ENCODE peak calls at places on chromosome 7, in four cellular contexts. Z is AG09319, W is endothelial cell, X is ovary. D is an unnamed sample.

GRCh38 chr7:27124096-27124978 is 6.2 kb downstream of the HOXA4 start:
- DNase-seq in Z (no peak), W (no peak), X (no peak), D (no peak)

GRCh38 chr7:81638216-81638615 is 131.6 kb downstream of the HGF start:
- DNase-seq in W (no peak), X (no peak), Z (no peak), D (no peak)

GRCh38 chr7:40805361-40805760 is 670.6 kb downstream of the SUGCT start:
- DNase-seq in W (no peak), X (no peak), Z (no peak), D (no peak)

GRCh38 chr7:99331002-99331401 is 5.3 kb downstream of the ARPC1A start:
- DNase-seq in X (no peak), Z (no peak), W (no peak), D (no peak)

GRCh38 chr7:157408258-157409101 is 71.7 kb downstream of the DNAJB6 start:
- DNase-seq in X (no peak), W (no peak), Z (no peak), D (no peak)

GRCh38 chr7:156475666-156476065 is 164.9 kb upstream of the RNF32 start:
- DNase-seq in W (no peak), Z (peak), X (peak), D (no peak)

GRCh38 chr7:23331132-23331531 is 32.0 kb downstream of the MALSU1 start:
- DNase-seq in Z (no peak), W (no peak), X (no peak), D (no peak)

GRCh38 chr7:12970626-12971025 is 283.2 kb downstream of the ARL4A start:
- DNase-seq in W (no peak), X (no peak), Z (no peak), D (no peak)

GRCh38 chr7:36565792-36566356 is 158.4 kb downstream of the AOAH start:
- DNase-seq in W (no peak), X (no peak), Z (no peak), D (no peak)

GRCh38 chr7:55050286-55050685 is 31.5 kb downstream of the EGFR start:
- DNase-seq in X (no peak), W (no peak), Z (no peak), D (no peak)

GRCh38 chr7:99380032-99380822 is 5.7 kb downstream of the ARPC1B start:
- DNase-seq in W (no peak), X (no peak), Z (no peak), D (peak)

GRCh38 chr7:97819161-97819560 is 53.0 kb downstream of the ASNS start:
- DNase-seq in Z (no peak), X (no peak), W (no peak), D (no peak)

GRCh38 chr7:151166629-151167196 is 781 bp downstream of the GBX1 start:
- DNase-seq in Z (no peak), W (no peak), X (no peak), D (no peak)

GRCh38 chr7:151518105-151518780 is 1.5 kb downstream of the RHEB start:
- DNase-seq in Z (no peak), W (peak), X (peak), D (peak)

GRCh38 chr7:152923711-152924110 is 164.2 kb downstream of the ACTR3B start:
- DNase-seq in X (no peak), W (no peak), Z (no peak), D (no peak)

GRCh38 chr7:152924238-152924637 is 164.7 kb downstream of the ACTR3B start:
- DNase-seq in X (no peak), Z (no peak), W (no peak), D (no peak)

GRCh38 chr7:152922318-152923081 is 162.9 kb downstream of the ACTR3B start:
- DNase-seq in W (no peak), Z (no peak), X (no peak), D (no peak)

GRCh38 chr7:152924826-152925411 is 165.4 kb downstream of the ACTR3B start:
- DNase-seq in W (peak), X (no peak), Z (no peak), D (no peak)

GRCh38 chr7:152925412-152926147 is 166.0 kb downstream of the ACTR3B start:
- DNase-seq in X (peak), W (peak), Z (no peak), D (no peak)
- TF ChIP-seq CTCF in X (no peak), W (no peak), Z (no peak), D (no peak)

GRCh38 chr7:116242177-116242576 is 31.8 kb downstream of the TES start:
- DNase-seq in W (no peak), Z (no peak), X (no peak), D (no peak)
- TF ChIP-seq CTCF in W (no peak), Z (peak), X (no peak), D (no peak)

GRCh38 chr7:79304711-79305110 is 148.8 kb downstream of the MAGI2 start:
- DNase-seq in X (no peak), Z (no peak), W (no peak), D (no peak)

GRCh38 chr7:79302281-79302680 is 151.2 kb downstream of the MAGI2 start:
- DNase-seq in Z (no peak), W (no peak), X (no peak), D (no peak)

GRCh38 chr7:79312022-79312421 is 141.4 kb downstream of the MAGI2 start:
- DNase-seq in W (no peak), X (no peak), Z (no peak), D (no peak)

GRCh38 chr7:79307376-79307775 is 146.1 kb downstream of the MAGI2 start:
- DNase-seq in X (no peak), Z (no peak), W (no peak), D (no peak)

GRCh38 chr7:79308176-79308575 is 145.3 kb downstream of the MAGI2 start:
- DNase-seq in Z (no peak), X (no peak), W (no peak), D (no peak)
- TF ChIP-seq CTCF in Z (no peak), X (no peak), W (no peak), D (no peak)

DNA sequence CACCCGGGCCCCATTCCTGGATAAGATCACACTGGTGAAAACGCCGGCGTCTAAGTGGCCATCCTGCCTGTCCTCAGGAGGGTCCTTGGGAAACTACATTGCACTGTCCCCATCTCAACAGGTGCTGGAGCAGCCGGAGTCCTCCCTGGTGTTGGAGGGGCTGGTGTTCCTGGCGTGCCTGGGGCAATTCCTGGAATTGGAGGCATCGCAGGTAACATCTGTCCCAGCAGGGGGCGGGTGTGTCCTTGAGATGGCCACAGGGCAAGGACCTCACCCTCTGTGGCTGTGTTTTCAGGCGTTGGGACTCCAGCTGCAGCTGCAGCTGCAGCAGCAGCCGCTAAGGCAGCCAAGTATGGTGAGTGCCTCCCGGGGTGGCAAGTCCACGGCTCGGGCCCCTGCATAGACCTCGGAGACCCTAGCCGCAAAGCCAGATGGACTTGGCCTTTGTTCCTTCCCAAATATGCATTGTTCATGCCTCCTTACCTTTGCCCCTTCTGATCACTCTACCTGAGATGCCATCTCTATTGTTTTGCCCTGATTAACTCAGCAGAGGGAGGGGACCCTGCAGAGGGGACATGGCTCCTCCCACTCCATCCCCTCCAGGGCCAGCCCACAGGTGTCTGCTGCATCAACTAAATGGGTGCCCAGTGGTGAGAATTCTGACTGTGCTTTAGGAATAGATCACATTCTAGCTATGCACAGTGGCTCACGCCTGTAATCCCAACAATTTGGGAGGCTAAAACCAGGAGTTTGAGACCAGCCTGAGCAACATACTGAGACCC is 23.8 kb downstream of the ELN start:
- DNase-seq in W (peak), Z (no peak), X (peak), D (no peak)
- TF ChIP-seq CTCF in W (peak), Z (peak), X (no peak), D (no peak)

GRCh38 chr7:42154168-42154567 is 82.8 kb downstream of the GLI3 start:
- DNase-seq in X (no peak), Z (no peak), W (no peak), D (no peak)

GRCh38 chr7:42156957-42157721 is 79.9 kb downstream of the GLI3 start:
- DNase-seq in Z (no peak), X (no peak), W (no peak), D (no peak)

GRCh38 chr7:42155836-42156540 is 81.0 kb downstream of the GLI3 start:
- DNase-seq in X (no peak), W (no peak), Z (no peak), D (no peak)

GRCh38 chr7:42159150-42159549 is 77.9 kb downstream of the GLI3 start:
- DNase-seq in Z (no peak), W (no peak), X (no peak), D (no peak)

DNA sequence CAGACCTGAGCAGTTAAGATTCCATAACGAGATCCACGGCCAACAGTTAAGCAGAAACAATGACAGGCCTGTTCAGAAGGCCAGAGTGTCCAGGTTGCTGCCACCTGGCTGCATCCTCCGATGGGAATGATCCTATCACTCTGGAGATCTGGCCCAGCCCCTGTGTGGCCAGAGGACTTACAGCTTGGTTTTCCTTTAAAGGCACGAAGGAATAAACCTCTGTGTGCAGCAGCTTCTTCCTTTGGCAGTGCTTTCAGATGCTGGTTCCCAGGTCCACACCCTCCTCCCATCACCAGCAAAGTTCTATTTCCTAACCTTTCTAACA is 80.5 kb downstream of the GLI3 start:
- DNase-seq in X (no peak), W (no peak), Z (no peak), D (no peak)
- TF ChIP-seq CTCF in X (no peak), W (no peak), Z (no peak), D (no peak)